ENCODE peak calls at places on chromosomes 16 and 17, in eight cellular contexts. R is SK-N-SH, Y is IMR-90, H is neural progenitor cell, I is GM12878, E is PC-3, T is fibroblast of lung, O is H9. M is an unnamed sample.

GRCh38 chr17:5237541-5238016 is 2.9 kb upstream of the SCIMP start:
- DNase-seq in O (peak), R (peak), T (peak), Y (peak), H (peak), E (peak), I (peak), M (peak)

GRCh38 chr17:15398736-15399331 is 57.4 kb upstream of the TEKT3 start:
- DNase-seq in T (peak), E (peak), R (peak), I (no peak), O (peak), H (no peak), Y (peak), M (peak)

GRCh38 chr17:77834170-77835115 is 124.1 kb upstream of the TNRC6C start:
- DNase-seq in T (peak), I (peak), H (peak), E (peak), O (peak), Y (peak), R (peak), M (peak)

GRCh38 chr17:73560661-73561060 is 83.6 kb downstream of the SDK2 start:
- DNase-seq in E (no peak), T (no peak), I (no peak), H (peak), R (peak), Y (no peak), O (peak), M (peak)

GRCh38 chr16:20853076-20853597 is 46.8 kb downstream of the REXO5 start:
- DNase-seq in H (no peak), I (no peak), Y (no peak), R (no peak), O (no peak), E (no peak), T (no peak), M (no peak)

GRCh38 chr17:8885968-8886674 is 18.6 kb upstream of the PIK3R6 start:
- DNase-seq in R (no peak), T (no peak), H (no peak), I (no peak), E (no peak), Y (no peak), O (peak), M (no peak)

GRCh38 chr17:38881600-38882191 is 11.8 kb downstream of the LASP1 start:
- DNase-seq in R (peak), T (peak), Y (peak), E (no peak), H (peak), I (no peak), O (peak), M (peak)

GRCh38 chr17:50170662-50171370 is 5.0 kb downstream of the SGCA start:
- DNase-seq in O (no peak), I (peak), E (peak), Y (no peak), T (no peak), H (no peak), R (no peak), M (no peak)

GRCh38 chr17:39674702-39675389 is 6.6 kb downstream of the PNMT start:
- DNase-seq in H (no peak), I (no peak), O (peak), E (peak), Y (no peak), R (no peak), T (no peak), M (peak)

GRCh38 chr16:89357460-89357859 is 132.9 kb downstream of the ANKRD11 start:
- DNase-seq in I (no peak), R (peak), O (peak), Y (no peak), H (peak), T (no peak), E (no peak), M (peak)

GRCh38 chr16:68475071-68475470 is 26.8 kb upstream of the SMPD3 start:
- DNase-seq in Y (no peak), O (no peak), E (peak), R (no peak), I (no peak), T (no peak), H (no peak), M (no peak)

GRCh38 chr17:40522250-40522960 is 21.0 kb upstream of the TNS4 start:
- DNase-seq in H (no peak), Y (peak), T (peak), R (no peak), O (no peak), I (no peak), E (no peak), M (peak)

GRCh38 chr16:11734025-11734652 is 8.5 kb downstream of the TXNDC11 start:
- DNase-seq in H (no peak), Y (no peak), E (no peak), R (no peak), I (no peak), T (no peak), O (no peak), M (no peak)

GRCh38 chr16:10370096-10370726 is 15.7 kb upstream of the ATF7IP2 start:
- DNase-seq in E (no peak), H (no peak), T (no peak), I (peak), O (no peak), Y (no peak), R (no peak), M (no peak)

GRCh38 chr17:48011405-48012150 is 26.0 kb downstream of the COPZ2 start:
- DNase-seq in I (no peak), Y (peak), E (peak), O (peak), H (peak), T (peak), R (peak), M (peak)

GRCh38 chr16:85591381-85591780 is 21.7 kb upstream of the GSE1 start:
- DNase-seq in O (no peak), E (no peak), R (no peak), Y (no peak), T (no peak), I (no peak), H (no peak), M (no peak)

GRCh38 chr17:50177983-50178834 is 12.4 kb downstream of the SGCA start:
- DNase-seq in I (no peak), H (peak), O (peak), Y (peak), T (peak), R (peak), E (peak), M (peak)

GRCh38 chr17:72370819-72371218 is 250.0 kb downstream of the SOX9 start:
- DNase-seq in Y (peak), E (peak), H (no peak), T (peak), O (no peak), R (no peak), I (no peak), M (no peak)

GRCh38 chr16:60811051-60811608 is 1225.1 kb downstream of the CDH8 start:
- DNase-seq in E (no peak), R (no peak), T (no peak), I (no peak), H (no peak), Y (no peak), O (no peak), M (no peak)

GRCh38 chr16:68644715-68645493 is at the start of gene CDH3:
- DNase-seq in T (no peak), Y (no peak), O (peak), E (peak), H (peak), R (peak), I (no peak), M (peak)

GRCh38 chr16:200388-200787 is 20.1 kb downstream of the HBQ1 start:
- DNase-seq in R (no peak), O (no peak), E (peak), T (no peak), Y (peak), H (no peak), I (no peak), M (no peak)

GRCh38 chr16:77250395-77250794 is 51.2 kb downstream of the SYCE1L start:
- DNase-seq in R (no peak), O (no peak), T (peak), Y (no peak), H (no peak), I (no peak), E (no peak), M (no peak)

GRCh38 chr17:10739341-10739905 is 9.6 kb upstream of the TMEM220 start:
- DNase-seq in T (no peak), H (no peak), Y (no peak), E (no peak), R (no peak), I (no peak), O (peak), M (no peak)

GRCh38 chr17:75153854-75154194 is 488 bp downstream of the JPT1 start:
- DNase-seq in E (peak), Y (no peak), H (no peak), R (no peak), O (no peak), I (no peak), T (no peak), M (peak)

GRCh38 chr16:11384956-11385586 is 39.8 kb downstream of the RMI2 start:
- DNase-seq in Y (no peak), H (no peak), T (no peak), I (no peak), O (no peak), E (no peak), R (no peak), M (no peak)

GRCh38 chr17:10875411-10875810 is 37.5 kb upstream of the PIRT start:
- DNase-seq in Y (no peak), R (no peak), O (peak), T (no peak), E (peak), I (no peak), H (peak), M (peak)

GRCh38 chr17:31788956-31789355 is 70.1 kb downstream of the COPRS start:
- DNase-seq in I (no peak), O (no peak), Y (peak), T (no peak), H (no peak), E (no peak), R (no peak), M (no peak)

GRCh38 chr16:24921229-24921628 is 75.5 kb downstream of the SLC5A11 start:
- DNase-seq in T (no peak), E (no peak), O (no peak), R (no peak), H (no peak), I (no peak), Y (no peak), M (no peak)

GRCh38 chr17:10616502-10617119 is 40.5 kb downstream of the MYH3 start:
- DNase-seq in Y (peak), I (no peak), E (peak), O (peak), H (peak), R (peak), T (peak), M (peak)

GRCh38 chr16:31085371-31085770 is 3.4 kb downstream of the PRSS53 start:
- DNase-seq in Y (no peak), H (no peak), E (no peak), T (no peak), O (peak), R (no peak), I (no peak), M (no peak)

GRCh38 chr17:30278032-30278431 is 13.7 kb downstream of the BLMH start:
- DNase-seq in E (peak), O (no peak), T (peak), I (no peak), R (peak), H (peak), Y (peak), M (peak)

GRCh38 chr17:70564006-70564620 is 394.8 kb downstream of the KCNJ2 start:
- DNase-seq in I (no peak), H (no peak), E (no peak), R (no peak), O (no peak), T (peak), Y (peak), M (no peak)

GRCh38 chr17:7806592-7806991 is 27.4 kb upstream of the KDM6B start:
- DNase-seq in Y (no peak), O (no peak), R (no peak), E (no peak), T (no peak), H (no peak), I (no peak), M (no peak)

GRCh38 chr17:75237100-75238014 is 24.0 kb downstream of the GGA3 start:
- DNase-seq in E (no peak), O (no peak), H (no peak), R (no peak), I (no peak), Y (no peak), T (no peak), M (no peak)

GRCh38 chr17:58691701-58692238 is at the start of gene TEX14:
- DNase-seq in I (no peak), Y (no peak), R (no peak), H (no peak), T (no peak), O (peak), E (no peak), M (no peak)

GRCh38 chr17:35254107-35254802 is 11.4 kb downstream of the SLFN5 start:
- DNase-seq in Y (peak), O (no peak), R (no peak), I (no peak), E (peak), H (no peak), T (peak), M (peak)

GRCh38 chr16:85472514-85472913 is 140.6 kb upstream of the GSE1 start:
- DNase-seq in R (no peak), O (no peak), I (no peak), H (no peak), Y (no peak), T (no peak), E (no peak), M (no peak)

GRCh38 chr16:2425825-2426430 is 3.3 kb upstream of the CCNF start:
- DNase-seq in I (no peak), H (no peak), Y (no peak), R (no peak), E (no peak), T (no peak), O (no peak), M (no peak)
- TF ChIP-seq CTCF in I (no peak), H (no peak), Y (no peak), R (no peak), E (no peak), T (no peak), O (no peak), M (no peak)

GRCh38 chr17:2853111-2853721 is 57.0 kb downstream of the RAP1GAP2 start:
- DNase-seq in Y (peak), H (peak), E (peak), O (peak), R (peak), T (peak), I (no peak), M (peak)
- H3K9ac ChIP-seq in Y (no peak), H (no peak), E (peak), O (no peak), R (peak), T (peak), I (no peak), M (no peak)

GRCh38 chr16:47132310-47132709 is 11.4 kb downstream of the NETO2 start:
- DNase-seq in E (no peak), R (no peak), H (no peak), I (no peak), T (peak), O (no peak), Y (peak), M (no peak)
- TF ChIP-seq CTCF in E (no peak), R (peak), H (peak), I (no peak), T (no peak), O (no peak), Y (no peak), M (no peak)

GRCh38 chr16:70457446-70457845 is 3.1 kb downstream of the FCSK start:
- DNase-seq in T (no peak), H (no peak), I (no peak), E (no peak), R (no peak), O (no peak), Y (no peak), M (no peak)

GRCh38 chr16:70453117-70453890 is 1.1 kb upstream of the FCSK start:
- DNase-seq in H (no peak), I (no peak), T (no peak), E (no peak), O (no peak), R (no peak), Y (no peak), M (no peak)

GRCh38 chr16:70455910-70456309 is 1.5 kb downstream of the FCSK start:
- DNase-seq in Y (no peak), O (no peak), R (no peak), I (no peak), E (no peak), T (no peak), H (no peak), M (no peak)

GRCh38 chr16:70454221-70455034 is at the start of gene FCSK:
- DNase-seq in O (peak), E (peak), Y (peak), R (peak), I (no peak), T (peak), H (peak), M (peak)

DNA sequence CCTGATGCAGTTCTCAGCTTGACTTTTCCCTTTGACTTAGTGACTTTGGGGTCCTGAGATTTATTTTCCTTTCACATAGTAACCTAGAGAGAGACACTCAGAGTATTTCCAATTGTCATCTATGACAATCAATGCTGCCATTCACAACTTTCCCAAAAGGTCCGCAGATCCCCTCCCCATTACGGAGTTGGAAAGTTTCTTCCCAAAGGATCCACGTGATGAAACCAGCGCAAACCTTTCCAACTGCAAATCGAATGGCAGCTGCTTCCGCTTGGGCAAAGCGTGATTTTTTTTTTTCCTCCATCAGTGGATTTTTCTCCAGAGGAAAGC is 539 bp upstream of the FCSK start:
- DNase-seq in O (no peak), Y (no peak), E (peak), I (no peak), T (no peak), H (peak), R (peak), M (no peak)
- H3K9ac ChIP-seq in O (peak), Y (peak), E (peak), I (peak), T (no peak), H (peak), R (peak), M (peak)

M was measured in endodermal cell.